ENCODE peak calls at places on chromosomes 12 and 14, in four cellular contexts. R is DND-41, D is ascending aorta, Z is choroid plexus epithelial cell. F is an unnamed sample.
A peak's percentile ranks its signal among the peaks of the same experiment; 100 is the strongest.

GRCh38 chr12:131100031-131100674 is 146.4 kb downstream of the ADGRD1 start:
- DNase-seq in Z (no peak), R (no peak), D (no peak), F (no peak)

GRCh38 chr12:124734224-124734788 is 129.4 kb downstream of the SCARB1 start:
- DNase-seq in R (no peak), Z (peak; percentile 74), D (peak; percentile 79), F (no peak)

GRCh38 chr14:60845523-60845922 is 111.0 kb downstream of the MNAT1 start:
- DNase-seq in D (no peak), R (no peak), Z (no peak), F (no peak)

GRCh38 chr12:76047742-76048141 is 16.2 kb upstream of the PHLDA1 start:
- DNase-seq in Z (no peak), D (no peak), R (no peak), F (no peak)

GRCh38 chr12:51358496-51358895 is 12.0 kb upstream of the CELA1 start:
- DNase-seq in D (no peak), R (no peak), Z (no peak), F (no peak)

GRCh38 chr12:34599530-34600513 is 577.5 kb downstream of the ALG10 start:
- DNase-seq in R (no peak), D (no peak), Z (no peak), F (no peak)

GRCh38 chr14:67680121-67680602 is 5.7 kb upstream of the VTI1B start:
- DNase-seq in R (no peak), Z (peak; percentile 85), D (no peak), F (peak; percentile 88)

GRCh38 chr14:55221186-55221585 is 29.8 kb upstream of the DLGAP5 start:
- DNase-seq in R (no peak), Z (peak; percentile 59), D (no peak), F (peak; percentile 47)

GRCh38 chr12:26318661-26319068 is 123.3 kb downstream of the SSPN start:
- DNase-seq in D (no peak), Z (peak; percentile 96), R (no peak), F (peak; percentile 70)

GRCh38 chr12:124454352-124454725 is 113.1 kb downstream of the NCOR2 start:
- DNase-seq in R (no peak), D (no peak), Z (no peak), F (no peak)

GRCh38 chr14:105883066-105884005 is 357.0 kb downstream of the TMEM121 start:
- DNase-seq in Z (no peak), R (no peak), D (no peak), F (no peak)

GRCh38 chr12:45726594-45727300 is 2.8 kb upstream of the ARID2 start:
- DNase-seq in D (peak; percentile 77), Z (peak; percentile 37), R (no peak), F (peak; percentile 36)

GRCh38 chr12:44873898-44874297 is 2.2 kb downstream of the NELL2 start:
- DNase-seq in D (no peak), R (no peak), Z (peak; percentile 16), F (peak; percentile 19)

GRCh38 chr12:66662729-66663128 is 16.1 kb downstream of the GRIP1 start:
- DNase-seq in Z (peak; percentile 60), D (no peak), R (no peak), F (peak; percentile 21)

GRCh38 chr14:51116682-51117081 is 21.8 kb upstream of the TRIM9 start:
- DNase-seq in R (no peak), Z (no peak), D (no peak), F (no peak)

GRCh38 chr12:93387780-93388179 is 10.1 kb downstream of the NUDT4 start:
- DNase-seq in D (no peak), R (no peak), Z (no peak), F (peak; percentile 41)

GRCh38 chr14:58807271-58807670 is 169.5 kb downstream of the DACT1 start:
- DNase-seq in D (no peak), Z (peak; percentile 15), R (no peak), F (peak; percentile 27)

GRCh38 chr12:123713398-123714301 is 1.5 kb downstream of the ATP6V0A2 start:
- DNase-seq in R (no peak), Z (peak; percentile 10), D (peak; percentile 39), F (peak; percentile 25)

GRCh38 chr12:42309996-42310395 is 15.9 kb downstream of the ZCRB1 start:
- DNase-seq in R (no peak), Z (no peak), D (no peak), F (no peak)

GRCh38 chr14:53953002-53953827 is 3.4 kb downstream of the BMP4 start:
- DNase-seq in D (peak; percentile 90), Z (peak; percentile 52), R (no peak), F (peak; percentile 82)

GRCh38 chr12:39173689-39174088 is 268.3 kb upstream of the CPNE8 start:
- DNase-seq in R (no peak), Z (no peak), D (no peak), F (no peak)

GRCh38 chr14:99430491-99430890 is 50.2 kb downstream of the SETD3 start:
- DNase-seq in Z (peak; percentile 20), D (no peak), R (no peak), F (no peak)

GRCh38 chr14:24381363-24382102 is 13.5 kb downstream of the NFATC4 start:
- DNase-seq in Z (peak; percentile 51), D (no peak), R (no peak), F (no peak)

GRCh38 chr12:99957866-99958466 is 26.8 kb downstream of the ANKS1B start:
- DNase-seq in Z (no peak), D (no peak), R (no peak), F (no peak)

GRCh38 chr12:52454411-52455201 is 2.7 kb upstream of the KRT6B start:
- DNase-seq in R (no peak), D (no peak), Z (no peak), F (no peak)
- H3K4me3 ChIP-seq in R (no peak overlapping the region), D (no peak overlapping the region), Z (no peak overlapping the region), F (no peak overlapping the region)

DNA sequence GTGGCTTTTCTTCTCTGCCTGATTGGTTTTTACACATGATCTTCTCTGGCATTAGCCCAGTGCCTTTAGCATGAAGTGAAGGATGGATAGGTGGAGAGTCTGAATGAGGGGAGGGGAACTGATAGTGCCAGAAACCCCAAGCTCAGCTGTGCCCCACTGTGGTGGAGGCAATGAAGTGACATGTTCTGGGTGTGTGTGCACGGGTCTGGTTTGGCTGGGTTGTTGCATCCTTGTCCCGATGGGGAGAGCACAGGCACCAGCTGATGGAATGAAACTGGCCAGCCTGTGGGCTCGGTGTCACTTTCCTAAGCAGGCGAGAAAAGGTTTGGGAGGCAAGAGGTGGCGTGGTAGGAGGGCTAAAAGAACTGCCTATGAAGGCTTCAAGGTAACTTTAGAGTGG is 65.3 kb downstream of the CACNA1C start:
- DNase-seq in Z (no peak), D (no peak), R (no peak), F (no peak)
- TF ChIP-seq CTCF in Z (no peak), D (no peak), R (no peak), F (no peak)

DNA sequence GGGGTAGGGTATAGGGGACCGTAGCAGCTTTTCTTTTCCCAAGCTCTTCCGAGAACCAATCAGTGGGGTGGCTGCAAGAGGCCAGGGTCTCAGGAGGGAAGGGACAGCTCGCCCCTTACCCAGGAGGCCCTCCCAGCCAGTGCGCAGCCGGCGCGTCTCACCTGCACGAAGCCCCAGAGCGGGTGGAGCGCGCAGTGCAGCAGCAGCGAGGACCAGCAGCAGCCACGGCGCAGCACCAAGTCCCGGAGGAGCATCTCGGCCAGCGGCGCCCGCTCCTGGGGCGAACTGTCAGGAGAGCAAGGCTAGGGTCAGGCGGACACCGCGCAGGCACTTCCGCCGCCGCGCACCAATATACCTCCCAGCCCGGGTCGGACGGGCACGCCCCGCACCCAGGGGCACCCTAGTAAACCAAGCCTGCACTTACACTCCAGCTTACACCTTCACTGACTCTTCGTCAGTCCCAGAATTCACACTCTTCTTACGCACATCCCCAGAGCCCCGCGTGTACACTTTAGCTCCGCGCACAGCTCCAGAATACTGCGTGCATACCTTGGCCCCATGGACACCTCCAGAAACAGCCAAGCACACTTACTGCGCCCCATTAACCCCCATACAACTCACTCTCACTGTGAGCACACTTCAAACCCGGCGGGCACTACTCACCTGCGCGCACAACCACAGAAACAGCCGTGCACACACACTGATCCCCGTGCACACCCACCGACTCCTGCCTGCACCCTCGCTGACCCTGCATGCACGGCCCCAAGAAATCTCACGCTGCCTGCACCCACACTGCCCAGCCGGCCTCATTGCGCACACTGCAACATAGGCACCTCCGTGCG is 599 bp downstream of the PRIMA1 start:
- DNase-seq in D (no peak), Z (no peak), R (no peak), F (no peak)
- H3K4me3 ChIP-seq in D (peak overlapping the region; percentile 55), Z (no peak overlapping the region), R (no peak overlapping the region), F (no peak overlapping the region)

GRCh38 chr12:103547929-103548328 is 39.1 kb upstream of the STAB2 start:
- DNase-seq in D (no peak), R (no peak), Z (no peak), F (no peak)
- TF ChIP-seq CTCF in D (no peak), R (no peak), Z (no peak), F (no peak)

GRCh38 chr12:122322501-122322900 is 56.2 kb upstream of the VPS33A start:
- DNase-seq in Z (peak; percentile 13), R (no peak), D (no peak), F (no peak)

GRCh38 chr12:122323311-122324019 is 57.2 kb upstream of the VPS33A start:
- DNase-seq in R (no peak), Z (no peak), D (no peak), F (no peak)

GRCh38 chr12:122319312-122319638 is 53.0 kb upstream of the VPS33A start:
- DNase-seq in R (no peak), D (no peak), Z (no peak), F (no peak)

GRCh38 chr12:122312926-122313325 is 46.6 kb upstream of the VPS33A start:
- DNase-seq in R (no peak), Z (no peak), D (no peak), F (no peak)

GRCh38 chr12:122318607-122319311 is 52.5 kb upstream of the VPS33A start:
- DNase-seq in D (peak; percentile 79), R (no peak), Z (peak; percentile 78), F (peak; percentile 99)
- H3K4me3 ChIP-seq in D (no peak overlapping the region), R (no peak overlapping the region), Z (no peak overlapping the region), F (no peak overlapping the region)

GRCh38 chr12:57813971-57814771 is 4.4 kb downstream of the AVIL start:
- DNase-seq in D (peak; percentile 72), Z (peak; percentile 42), R (no peak), F (peak; percentile 70)
- TF ChIP-seq CTCF in D (no peak), Z (peak; percentile 32), R (no peak), F (peak; percentile 39)

DNA sequence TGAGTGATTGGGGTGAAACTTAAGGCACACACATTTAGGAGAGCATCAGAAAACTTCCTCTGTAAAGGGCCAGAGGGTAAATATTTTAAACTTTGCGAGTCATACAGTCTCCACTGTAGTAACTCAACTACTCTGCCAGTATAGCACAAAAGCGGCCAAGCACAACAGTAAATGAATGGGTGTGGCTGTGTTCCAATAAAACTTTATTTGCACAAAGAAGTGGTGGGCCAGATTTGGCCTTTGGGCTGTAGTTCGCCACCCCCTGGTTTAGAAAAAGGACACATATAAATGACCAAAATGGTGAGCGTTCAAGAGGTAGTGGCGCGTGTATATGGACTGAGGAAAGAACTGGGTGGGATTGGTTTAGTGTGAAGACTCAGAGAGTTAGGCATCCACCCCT is 109.9 kb downstream of the CALM1 start:
- DNase-seq in R (no peak), Z (no peak), D (no peak), F (no peak)
- H3K4me3 ChIP-seq in R (no peak overlapping the region), Z (no peak overlapping the region), D (no peak overlapping the region), F (no peak overlapping the region)

F was measured in fibroblast of the aortic adventitia.